ENCODE peak calls at places on chromosomes 12 and 14, in four cellular contexts. S is IMR-90, G is GM12878, J is K562. W is an unnamed sample.

GRCh38 chr12:80580254-80580653 is 127.2 kb upstream of the MYF6 start:
- DNase-seq in G (no peak), S (peak; percentile 97), J (no peak), W (no peak)

GRCh38 chr14:99749142-99749541 is 44.1 kb upstream of the EML1 start:
- DNase-seq in J (no peak), S (no peak), G (no peak), W (no peak)

GRCh38 chr14:63952933-63953437 is 100.2 kb downstream of the SYNE2 start:
- DNase-seq in G (no peak), J (no peak), S (peak; percentile 37), W (peak; percentile 74)

GRCh38 chr14:101064121-101064661 is 160.7 kb upstream of the RTL1 start:
- DNase-seq in G (no peak), S (no peak), J (no peak), W (no peak)

GRCh38 chr14:105313381-105314286 is 914 bp upstream of the PACS2 start:
- DNase-seq in S (no peak), G (no peak), J (no peak), W (peak; percentile 8)

GRCh38 chr12:104605685-104606084 is 148.9 kb downstream of the CHST11 start:
- DNase-seq in J (no peak), G (no peak), S (no peak), W (no peak)

GRCh38 chr12:20576528-20576927 is 118.6 kb upstream of the SLCO1C1 start:
- DNase-seq in J (no peak), S (no peak), G (no peak), W (no peak)

GRCh38 chr12:13205809-13206559 is 9.5 kb downstream of the EMP1 start:
- DNase-seq in G (no peak), J (no peak), S (peak; percentile 99), W (peak; percentile 92)

GRCh38 chr12:120474092-120474960 is 4.8 kb upstream of the SRSF9 start:
- DNase-seq in J (peak; percentile 56), S (peak; percentile 80), G (no peak), W (peak; percentile 53)

GRCh38 chr12:115859231-115859630 is 418.3 kb downstream of the MED13L start:
- DNase-seq in S (no peak), J (no peak), G (no peak), W (no peak)

GRCh38 chr14:38950676-38951075 is 152.4 kb downstream of the SEC23A start:
- DNase-seq in S (no peak), G (no peak), J (no peak), W (no peak)

GRCh38 chr12:63752283-63752682 is 27.4 kb upstream of the RXYLT1 start:
- DNase-seq in G (no peak), S (no peak), J (no peak), W (no peak)

GRCh38 chr12:76026643-76027063 is 4.9 kb downstream of the PHLDA1 start:
- DNase-seq in J (no peak), S (peak; percentile 67), G (no peak), W (peak; percentile 90)

GRCh38 chr12:58750484-58750883 is 169.8 kb downstream of the LRIG3 start:
- DNase-seq in J (no peak), G (no peak), S (peak; percentile 98), W (no peak)

GRCh38 chr14:72929316-72930080 is 3.2 kb downstream of the DCAF4 start:
- DNase-seq in G (no peak), J (no peak), S (no peak), W (no peak)

GRCh38 chr12:89770391-89770790 is 61.8 kb upstream of the ATP2B1 start:
- DNase-seq in J (no peak), S (no peak), G (no peak), W (no peak)

GRCh38 chr12:76560083-76560491 is 516 bp upstream of the OSBPL8 start:
- DNase-seq in S (no peak), J (no peak), G (no peak), W (no peak)

GRCh38 chr12:131403676-131404075 is 307.2 kb upstream of the SFSWAP start:
- DNase-seq in J (no peak), G (no peak), S (no peak), W (no peak)

GRCh38 chr14:55448146-55448614 is 7.8 kb upstream of the TBPL2 start:
- DNase-seq in S (peak; percentile 97), J (peak; percentile 20), G (no peak), W (peak; percentile 96)

GRCh38 chr12:113185180-113186032 is at the start of the genes DDX54 and RITA1:
- DNase-seq in S (peak; percentile 61), G (no peak), J (peak; percentile 82), W (peak; percentile 76)

GRCh38 chr14:21106191-21106505 is 5.3 kb downstream of the TMEM253 start:
- DNase-seq in J (no peak), S (no peak), G (no peak), W (no peak)

GRCh38 chr12:75724913-75725312 is 213.5 kb upstream of the KRR1 start:
- DNase-seq in G (no peak), S (peak; percentile 92), J (no peak), W (peak; percentile 86)

GRCh38 chr14:100620437-100621100 is 33.4 kb upstream of the BEGAIN start:
- DNase-seq in G (no peak), J (no peak), S (no peak), W (no peak)

GRCh38 chr14:64663174-64663573 is 41.0 kb upstream of the PLEKHG3 start:
- DNase-seq in J (no peak), G (no peak), S (peak; percentile 30), W (peak; percentile 59)

GRCh38 chr12:94831081-94831747 is 172.3 kb downstream of the NDUFA12 start:
- DNase-seq in S (no peak), G (peak; percentile 98), J (no peak), W (no peak)

GRCh38 chr14:34018564-34019244 is 67.8 kb upstream of the EGLN3 start:
- DNase-seq in S (no peak), J (no peak), G (peak; percentile 45), W (no peak)

GRCh38 chr14:97747282-97747681 is 950.1 kb downstream of the VRK1 start:
- DNase-seq in G (no peak), S (no peak), J (no peak), W (no peak)

GRCh38 chr12:46373303-46374182 is 970 bp upstream of the SLC38A2 start:
- DNase-seq in S (peak; percentile 68), G (no peak), J (peak; percentile 43), W (peak; percentile 80)

GRCh38 chr14:34593740-34594375 is 36.1 kb downstream of the SNX6 start:
- DNase-seq in S (peak; percentile 83), J (no peak), G (no peak), W (no peak)

GRCh38 chr14:71789005-71789404 is 143.2 kb upstream of the RGS6 start:
- DNase-seq in S (no peak), G (no peak), J (no peak), W (no peak)

GRCh38 chr12:1518763-1519516 is 75.4 kb downstream of the FBXL14 start:
- DNase-seq in J (no peak), S (peak; percentile 91), G (no peak), W (peak; percentile 41)

GRCh38 chr12:116366824-116367223 is 89.3 kb upstream of the MED13L start:
- DNase-seq in J (no peak), S (no peak), G (no peak), W (no peak)

GRCh38 chr12:22709292-22709691 is 84.3 kb downstream of the ETNK1 start:
- DNase-seq in G (peak; percentile 15), S (no peak), J (peak; percentile 39), W (peak; percentile 12)

GRCh38 chr12:107126688-107127481 is 33.5 kb upstream of the CRY1 start:
- DNase-seq in G (no peak), J (no peak), S (peak; percentile 24), W (peak; percentile 55)
- TF ChIP-seq CTCF in G (no peak), J (peak; percentile 40), S (peak; percentile 46), W (peak; percentile 29)

GRCh38 chr12:108701779-108702435 is 29.4 kb downstream of the CORO1C start:
- DNase-seq in J (peak; percentile 35), S (peak; percentile 63), G (no peak), W (peak; percentile 64)
- TF ChIP-seq FOS in J (no peak), S (no peak), G (no peak), W (no peak)

GRCh38 chr14:103522649-103523582 is at the start of gene CKB:
- DNase-seq in S (peak; percentile 45), J (peak; percentile 85), G (no peak), W (no peak)
- H3K4me1 ChIP-seq in S (peaks cover 17% of the 10 kb centered on the region), J (peaks cover 90% of the 10 kb centered on the region), G (peaks cover 40% of the 10 kb centered on the region), W (peaks cover 14% of the 10 kb centered on the region)

GRCh38 chr14:103404032-103404918 is 19.1 kb downstream of the MARK3 start:
- DNase-seq in J (no peak), S (peak; percentile 24), G (no peak), W (peak; percentile 23)
- TF ChIP-seq CTCF in J (no peak), S (no peak), G (no peak), W (no peak)

GRCh38 chr14:91473046-91473445 is 37.1 kb downstream of the PPP4R3A start:
- DNase-seq in G (no peak), J (no peak), S (no peak), W (peak; percentile 74)
- TF ChIP-seq FOS in G (no peak), J (no peak), S (no peak), W (no peak)

DNA sequence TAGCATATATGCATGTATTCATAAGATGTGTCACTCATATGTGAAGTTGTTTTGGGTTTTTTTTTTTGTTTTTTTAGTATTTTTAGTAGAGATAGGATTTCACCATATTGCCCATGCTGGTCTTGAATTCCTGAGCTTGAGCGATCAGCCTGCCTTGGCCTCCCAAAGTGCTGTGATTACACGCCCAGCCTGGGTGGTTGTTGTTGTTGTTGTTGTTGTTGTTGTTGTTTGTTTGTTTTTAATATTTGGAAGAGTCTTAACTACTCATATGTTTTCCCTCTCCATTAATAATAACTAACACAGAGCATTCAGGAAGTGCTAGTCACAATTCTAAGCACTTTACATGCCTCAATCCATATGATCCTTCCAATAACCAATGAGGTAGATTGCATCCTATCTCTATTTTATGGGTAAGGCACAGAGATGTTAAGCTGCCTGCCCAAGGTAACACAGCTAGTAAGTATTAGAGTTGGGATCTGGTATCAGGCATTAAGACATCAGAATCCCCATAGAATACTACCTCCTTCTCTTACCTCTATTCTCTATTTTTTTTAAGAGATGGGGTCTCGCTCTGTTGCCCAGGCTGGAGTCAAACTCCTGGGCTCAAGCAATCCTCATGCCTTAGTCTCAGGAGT is 27.6 kb downstream of the SLC25A21 start:
- DNase-seq in G (no peak), S (no peak), J (no peak), W (no peak)
- H3K4me1 ChIP-seq in G (no peaks in the 10 kb centered on the region), S (peaks cover 2% of the 10 kb centered on the region), J (no peaks in the 10 kb centered on the region), W (no peaks in the 10 kb centered on the region)

DNA sequence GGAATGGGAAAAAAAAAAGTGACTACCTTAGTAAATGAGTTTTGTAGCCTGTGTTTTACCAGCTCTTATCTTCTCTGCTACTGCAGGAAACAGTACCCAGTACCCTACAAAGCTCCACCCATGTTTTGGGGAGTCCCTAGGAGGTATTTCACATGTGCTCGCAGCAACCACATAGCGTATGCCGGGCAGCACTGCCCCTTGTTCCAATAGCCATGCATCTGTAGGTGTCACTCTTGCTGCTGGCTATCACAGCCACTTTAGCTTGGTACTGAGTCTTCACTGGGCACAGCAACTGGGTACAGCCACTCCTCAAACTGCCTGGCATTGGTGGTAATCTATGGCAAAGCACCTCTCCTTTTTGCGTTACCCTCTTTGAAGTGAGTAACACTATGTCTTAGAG is 2.0 kb upstream of the MDM1 start:
- DNase-seq in G (peak; percentile 45), S (no peak), J (no peak), W (peak; percentile 20)
- TF ChIP-seq CTCF in G (peak; percentile 22), S (no peak), J (no peak), W (no peak)

W was measured in endothelial cell of umbilical vein.